ENCODE peak calls at places on chromosomes 4 and X, in nine cellular contexts. W is cardiac fibroblast, E is RWPE1, N is prostate gland, T is SK-N-SH, K is nephron progenitor cell, U is pancreas, B is B cell, F is tibial nerve. H is an unnamed sample.

GRCh38 chr4:42339935-42340406 is 57.3 kb upstream of the SHISA3 start:
- DNase-seq in W (peak; percentile 77), E (no peak), N (no peak), T (no peak), K (no peak), U (no peak), B (no peak), F (no peak), H (no peak)

GRCh38 chr4:112170451-112170993 is 25.3 kb downstream of the FAM241A start:
- DNase-seq in W (peak; percentile 96), E (peak; percentile 81), N (no peak), T (no peak), K (no peak), U (no peak), B (no peak), F (no peak), H (no peak)

GRCh38 chr4:37383579-37384229 is 139.2 kb downstream of the NWD2 start:
- DNase-seq in W (peak; percentile 54), E (peak; percentile 34), N (peak; percentile 8), T (peak; percentile 9), K (peak; percentile 37), U (no peak), B (no peak), F (no peak), H (no peak)

GRCh38 chr4:154485127-154485773 is 6.3 kb downstream of the DCHS2 start:
- DNase-seq in W (no peak), E (no peak), N (no peak), T (no peak), K (no peak), U (no peak), B (peak; percentile 26), F (no peak), H (no peak)

GRCh38 chr4:189200346-189200745 is 740.3 kb upstream of the FRG1 start:
- DNase-seq in W (no peak), E (no peak), N (no peak), T (no peak), K (no peak), U (no peak), B (no peak), F (no peak), H (no peak)

GRCh38 chr4:147003956-147004580 is 58.4 kb upstream of the TTC29 start:
- DNase-seq in W (no peak), E (no peak), N (no peak), T (no peak), K (no peak), U (no peak), B (no peak), F (no peak), H (no peak)

GRCh38 chr4:155190099-155190498 is 18.3 kb upstream of the NPY2R start:
- DNase-seq in W (no peak), E (no peak), N (no peak), T (no peak), K (no peak), U (no peak), B (no peak), F (no peak), H (no peak)

GRCh38 chr4:40316782-40317635 is 18.1 kb upstream of the CHRNA9 start:
- DNase-seq in W (peak; percentile 97), E (peak; percentile 73), N (peak; percentile 34), T (peak; percentile 57), K (peak; percentile 56), U (no peak), B (peak; percentile 53), F (no peak), H (peak; percentile 58)

GRCh38 chr4:67035501-67035900 is 509.8 kb downstream of the CENPC start:
- DNase-seq in W (peak; percentile 80), E (peak; percentile 25), N (peak; percentile 60), T (no peak), K (no peak), U (no peak), B (no peak), F (no peak), H (no peak)

GRCh38 chrX:132933170-132933569 is 25.3 kb downstream of the HS6ST2 start:
- DNase-seq in W (no peak), E (no peak), N (no peak), T (no peak), K (no peak), U (no peak), B (no peak), F (no peak), H (no peak)

GRCh38 chrX:15834827-15835595 is 19.6 kb downstream of the AP1S2 start:
- DNase-seq in W (peak; percentile 13), E (no peak), N (no peak), T (no peak), K (no peak), U (no peak), B (no peak), F (no peak), H (no peak)

GRCh38 chrX:15834051-15834450 is 20.6 kb downstream of the AP1S2 start:
- DNase-seq in W (no peak), E (no peak), N (no peak), T (no peak), K (no peak), U (no peak), B (no peak), F (no peak), H (no peak)

GRCh38 chrX:15843960-15844359 is 10.7 kb downstream of the AP1S2 start:
- DNase-seq in W (no peak), E (no peak), N (no peak), T (no peak), K (no peak), U (no peak), B (no peak), F (no peak), H (no peak)

GRCh38 chrX:15838017-15838416 is 16.6 kb downstream of the AP1S2 start:
- DNase-seq in W (no peak), E (no peak), N (no peak), T (peak; percentile 37), K (peak; percentile 3), U (no peak), B (no peak), F (no peak), H (no peak)
- TF ChIP-seq CTCF in W (peak; percentile 34), E (no peak), N (no peak), T (peak; percentile 44), K (peak; percentile 27), U (no peak), B (peak; percentile 37), F (no peak), H (peak; percentile 21)

GRCh38 chr4:27278615-27279014 is 418.0 kb downstream of the STIM2 start:
- DNase-seq in W (peak; percentile 19), E (peak; percentile 34), N (no peak), T (no peak), K (peak; percentile 83), U (no peak), B (no peak), F (no peak), H (peak; percentile 39)
- TF ChIP-seq CTCF in W (no peak), E (no peak), N (no peak), T (no peak), K (no peak), U (no peak), B (no peak), F (no peak), H (no peak)

GRCh38 chrX:47722260-47722659 is 63.3 kb upstream of the UXT start:
- DNase-seq in W (no peak), E (no peak), N (no peak), T (no peak), K (no peak), U (no peak), B (no peak), F (no peak), H (no peak)

GRCh38 chrX:47723083-47723482 is 64.1 kb upstream of the UXT start:
- DNase-seq in W (no peak), E (no peak), N (no peak), T (no peak), K (no peak), U (no peak), B (no peak), F (no peak), H (no peak)

DNA sequence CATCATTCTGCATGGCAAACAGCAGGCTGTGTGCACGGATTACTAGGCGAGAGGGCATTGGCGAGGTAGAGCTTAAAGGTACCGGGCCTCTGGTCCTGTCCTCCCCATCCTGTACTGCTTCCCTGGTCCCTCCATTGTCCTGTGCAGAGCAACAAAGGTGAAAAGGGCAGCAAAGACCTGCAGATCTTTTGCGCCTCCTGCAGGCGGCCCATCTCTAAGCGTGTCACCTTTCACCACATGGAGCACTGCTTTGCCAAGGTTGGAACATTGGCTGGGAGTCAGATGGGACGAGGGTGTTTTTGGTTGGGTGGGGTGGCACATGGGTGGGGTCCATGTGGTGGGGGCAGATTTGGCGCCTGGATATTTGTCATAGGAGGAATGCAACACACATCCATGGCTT is 64.7 kb upstream of the UXT start:
- DNase-seq in W (no peak), E (no peak), N (no peak), T (no peak), K (no peak), U (no peak), B (no peak), F (no peak), H (no peak)
- TF ChIP-seq CTCF in W (no peak), E (no peak), N (no peak), T (peak; percentile 14), K (no peak), U (no peak), B (no peak), F (no peak), H (no peak)

DNA sequence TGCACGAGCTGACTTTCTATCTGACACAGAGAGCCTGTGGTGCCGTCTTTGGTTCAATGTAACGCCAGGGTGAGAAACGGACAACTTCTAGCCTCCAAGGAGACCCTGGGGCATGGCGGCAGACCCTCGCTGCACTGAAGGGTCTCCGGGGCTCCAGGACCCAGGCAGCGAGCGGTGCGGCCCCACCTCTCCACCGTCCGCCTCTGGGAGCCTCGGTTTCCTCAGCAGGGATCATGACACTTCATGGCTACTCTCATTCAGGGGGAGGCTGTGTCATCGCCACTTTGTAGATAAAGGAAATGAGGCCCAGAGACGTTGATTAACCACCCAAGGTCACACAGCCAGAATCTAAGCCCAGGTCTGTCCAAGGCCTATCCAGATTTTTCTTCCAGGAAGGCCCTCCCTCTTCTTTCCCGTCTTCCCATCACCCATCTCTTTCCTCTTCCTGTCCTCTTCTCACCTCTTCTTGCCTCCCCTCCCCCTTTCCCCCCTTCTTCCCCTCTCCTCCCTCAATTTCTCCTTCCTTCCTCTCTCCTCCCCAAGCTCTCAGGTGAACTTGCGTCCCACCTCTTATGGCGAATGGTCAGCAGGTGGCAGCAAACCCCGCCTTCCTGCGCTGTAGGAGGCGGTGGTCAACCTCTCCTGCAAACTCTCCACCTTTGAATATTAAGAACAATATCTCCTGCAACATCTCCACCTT is 69.3 kb upstream of the HMX1 start:
- DNase-seq in W (no peak), E (no peak), N (no peak), T (no peak), K (peak; percentile 49), U (no peak), B (no peak), F (no peak), H (no peak)
- TF ChIP-seq CTCF in W (no peak), E (peak; percentile 27), N (no peak), T (peak; percentile 46), K (peak; percentile 25), U (peak; percentile 10), B (no peak), F (no peak), H (no peak)

H was measured in mesothelial cell of epicardium.